ENCODE peak calls at places on chromosomes 1 and 21, in nine cellular contexts. O is choroid plexus epithelial cell, S is astrocyte, K is HCT116, M is AG09319, E is psoas muscle, Q is A549, F is AG10803, N is esophagus muscularis mucosa. R is an unnamed sample.

GRCh38 chr1:52550447-52550846 is 2.4 kb downstream of the TUT4 start:
- DNase-seq in O (no peak), S (no peak), K (no peak), M (no peak), E (no peak), Q (no peak), F (no peak), N (no peak), R (no peak)

GRCh38 chr1:6614019-6614952 is 755 bp downstream of the PHF13 start:
- DNase-seq in O (peak; percentile 21), S (no peak), K (no peak), M (no peak), E (peak; percentile 70), Q (no peak), F (peak; percentile 27), N (no peak), R (no peak)

GRCh38 chr1:53125122-53125521 is 17.3 kb downstream of the SLC1A7 start:
- DNase-seq in O (no peak), S (no peak), K (no peak), M (no peak), E (peak; percentile 5), Q (no peak), F (no peak), N (no peak), R (no peak)

GRCh38 chr1:109793089-109793485 is 29.4 kb upstream of the EPS8L3 start:
- DNase-seq in O (no peak), S (no peak), K (no peak), M (no peak), E (peak; percentile 24), Q (no peak), F (no peak), N (no peak), R (no peak)

GRCh38 chr1:167587342-167587741 is 33.8 kb upstream of the CREG1 start:
- DNase-seq in O (no peak), S (no peak), K (no peak), M (no peak), E (no peak), Q (no peak), F (no peak), N (no peak), R (no peak)

GRCh38 chr1:117838911-117839310 is 90.5 kb downstream of the GDAP2 start:
- DNase-seq in O (peak; percentile 45), S (peak; percentile 86), K (no peak), M (no peak), E (no peak), Q (no peak), F (peak; percentile 88), N (no peak), R (peak; percentile 75)

GRCh38 chr1:182652933-182653332 is 31.5 kb downstream of the RGS8 start:
- DNase-seq in O (no peak), S (no peak), K (no peak), M (no peak), E (no peak), Q (no peak), F (no peak), N (no peak), R (no peak)

GRCh38 chr1:223230161-223230881 is 87.3 kb upstream of the TLR5 start:
- DNase-seq in O (peak; percentile 63), S (peak; percentile 97), K (peak; percentile 41), M (peak; percentile 31), E (no peak), Q (no peak), F (peak; percentile 92), N (no peak), R (peak; percentile 88)

GRCh38 chr1:226029093-226029496 is 30.0 kb upstream of the SDE2 start:
- DNase-seq in O (no peak), S (no peak), K (no peak), M (no peak), E (no peak), Q (no peak), F (no peak), N (no peak), R (no peak)

GRCh38 chr1:219177363-219177762 is 3.7 kb downstream of the LYPLAL1 start:
- DNase-seq in O (no peak), S (no peak), K (no peak), M (no peak), E (no peak), Q (no peak), F (no peak), N (no peak), R (no peak)

GRCh38 chr1:37989381-37989930 is 366 bp downstream of the SF3A3 start:
- DNase-seq in O (peak; percentile 53), S (peak; percentile 32), K (no peak), M (no peak), E (peak; percentile 75), Q (no peak), F (no peak), N (no peak), R (no peak)

GRCh38 chr1:96764469-96764868 is 42.9 kb downstream of the PTBP2 start:
- DNase-seq in O (peak; percentile 14), S (peak; percentile 4), K (no peak), M (no peak), E (no peak), Q (no peak), F (no peak), N (no peak), R (no peak)

GRCh38 chr1:220217383-220217988 is 54.8 kb downstream of the RAB3GAP2 start:
- DNase-seq in O (peak; percentile 34), S (no peak), K (peak; percentile 4), M (no peak), E (no peak), Q (peak; percentile 29), F (no peak), N (no peak), R (no peak)

GRCh38 chr1:79787631-79788030 is 781.1 kb upstream of the ADGRL4 start:
- DNase-seq in O (no peak), S (no peak), K (no peak), M (no peak), E (no peak), Q (no peak), F (no peak), N (no peak), R (no peak)

GRCh38 chr1:15159166-15159555 is 5.6 kb downstream of the TMEM51 start:
- DNase-seq in O (no peak), S (no peak), K (no peak), M (no peak), E (no peak), Q (no peak), F (no peak), N (no peak), R (no peak)

GRCh38 chr1:209291715-209292114 is 291.8 kb upstream of the CAMK1G start:
- DNase-seq in O (peak; percentile 1), S (no peak), K (no peak), M (no peak), E (no peak), Q (no peak), F (no peak), N (peak; percentile 68), R (no peak)

GRCh38 chr1:17933991-17934390 is 173.6 kb upstream of the IGSF21 start:
- DNase-seq in O (no peak), S (no peak), K (no peak), M (no peak), E (no peak), Q (no peak), F (no peak), N (no peak), R (no peak)

GRCh38 chr1:17930635-17931034 is 175.5 kb downstream of the ACTL8 start:
- DNase-seq in O (no peak), S (no peak), K (no peak), M (no peak), E (no peak), Q (no peak), F (no peak), N (no peak), R (no peak)

GRCh38 chr1:17929224-17929623 is 174.1 kb downstream of the ACTL8 start:
- DNase-seq in O (no peak), S (no peak), K (no peak), M (no peak), E (no peak), Q (no peak), F (no peak), N (no peak), R (no peak)

GRCh38 chr1:17935230-17935629 is 172.4 kb upstream of the IGSF21 start:
- DNase-seq in O (no peak), S (no peak), K (no peak), M (no peak), E (no peak), Q (no peak), F (no peak), N (no peak), R (no peak)

GRCh38 chr1:17932164-17932563 is 175.4 kb upstream of the IGSF21 start:
- DNase-seq in O (no peak), S (no peak), K (no peak), M (no peak), E (no peak), Q (no peak), F (no peak), N (no peak), R (no peak)
- TF ChIP-seq CTCF in O (no peak), S (no peak), K (no peak), M (no peak), E (no peak), Q (no peak), F (no peak), N (no peak), R (no peak)

DNA sequence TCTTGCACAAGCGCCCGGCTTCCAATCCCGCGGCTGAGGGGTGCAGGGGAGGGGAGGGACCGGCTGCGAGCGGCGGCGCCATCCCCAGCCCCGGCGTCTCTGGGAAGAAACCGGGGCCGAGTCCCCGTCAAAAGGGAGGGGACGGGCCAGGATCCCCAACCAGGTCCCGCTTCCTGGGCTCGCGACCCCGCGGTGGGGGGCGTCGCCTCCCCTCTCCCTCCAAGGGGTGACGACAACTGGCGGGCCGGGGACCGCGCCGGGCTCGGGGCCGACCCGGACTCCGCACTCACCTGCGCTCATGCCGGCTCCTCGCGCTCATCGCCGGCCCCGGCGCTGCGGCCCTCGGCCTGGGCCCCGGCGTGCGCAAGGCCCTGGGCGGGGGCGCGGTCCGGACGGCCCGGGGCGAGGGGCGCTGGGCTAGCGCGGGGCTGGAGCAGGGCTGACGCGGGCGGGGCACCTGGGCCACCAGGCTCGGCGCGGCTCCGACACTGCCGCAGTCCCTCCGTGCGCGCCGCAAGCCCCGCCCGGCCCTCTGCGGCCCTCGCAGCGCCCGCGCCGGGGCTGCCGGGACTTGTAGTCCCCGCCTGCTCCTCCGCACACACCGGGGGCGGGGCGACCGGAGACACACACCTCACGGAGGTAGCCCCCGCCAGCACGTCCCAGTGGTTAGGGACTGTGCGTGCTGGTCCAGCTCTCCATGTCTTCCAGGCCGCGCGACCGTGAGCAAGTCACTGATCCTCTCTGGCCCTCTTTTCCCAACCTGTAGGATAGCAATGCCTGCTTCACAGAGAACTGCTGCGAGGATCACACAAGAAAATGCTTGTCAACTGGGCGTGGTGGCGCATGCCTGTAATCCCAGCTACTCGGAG is at the start of gene ATP13A2:
- DNase-seq in O (peak; percentile 69), S (peak; percentile 42), K (peak; percentile 67), M (no peak), E (peak; percentile 87), Q (peak; percentile 67), F (peak; percentile 61), N (no peak), R (peak; percentile 28)
- TF ChIP-seq CTCF in O (no peak), S (no peak), K (no peak), M (no peak), E (no peak), Q (no peak), F (no peak), N (no peak), R (no peak)

GRCh38 chr21:41847066-41847804 is 31.9 kb downstream of the PRDM15 start:
- DNase-seq in O (peak; percentile 42), S (no peak), K (no peak), M (no peak), E (no peak), Q (no peak), F (peak; percentile 62), N (no peak), R (no peak)
- TF ChIP-seq CTCF in O (peak; percentile 42), S (no peak), K (no peak), M (peak; percentile 8), E (no peak), Q (no peak), F (peak; percentile 44), N (no peak), R (peak; percentile 11)

GRCh38 chr1:40315795-40316594 is 1.1 kb downstream of the COL9A2 start:
- DNase-seq in O (peak; percentile 17), S (no peak), K (no peak), M (no peak), E (no peak), Q (no peak), F (no peak), N (no peak), R (no peak)
- TF ChIP-seq CTCF in O (no peak), S (no peak), K (no peak), M (no peak), E (no peak), Q (no peak), F (no peak), N (no peak), R (no peak)